ENCODE peak calls at places on chromosomes 1 and 21, in nine cellular contexts. One of them, this sample, is unnamed.

GRCh38 chr1:20281801-20282200 is 8.9 kb upstream of the VWA5B1 start:
- DNase-seq in left ventricle myocardium inferior: no peak
- DNase-seq in glutamatergic neuron: no peak
- DNase-seq in lower leg skin: no peak
- DNase-seq in pancreas: no peak
- DNase-seq in body of pancreas: no peak
- DNase-seq in GM12891: no peak
- DNase-seq in AG08395: peak
- DNase-seq in AG08396: peak
- DNase-seq in this sample: no peak

GRCh38 chr1:179095924-179096323 is 14.1 kb downstream of the TOR3A start:
- DNase-seq in left ventricle myocardium inferior: no peak
- DNase-seq in body of pancreas: no peak
- DNase-seq in glutamatergic neuron: no peak
- DNase-seq in AG08395: no peak
- DNase-seq in GM12891: no peak
- DNase-seq in AG08396: no peak
- DNase-seq in pancreas: no peak
- DNase-seq in lower leg skin: no peak
- DNase-seq in this sample: no peak

GRCh38 chr1:213315571-213315970 is 264.5 kb downstream of the RPS6KC1 start:
- DNase-seq in lower leg skin: no peak
- DNase-seq in left ventricle myocardium inferior: no peak
- DNase-seq in pancreas: no peak
- DNase-seq in glutamatergic neuron: no peak
- DNase-seq in GM12891: no peak
- DNase-seq in body of pancreas: no peak
- DNase-seq in AG08396: no peak
- DNase-seq in AG08395: no peak
- DNase-seq in this sample: no peak

GRCh38 chr1:40806724-40807675 is 23.4 kb downstream of the KCNQ4 start:
- DNase-seq in glutamatergic neuron: no peak
- DNase-seq in left ventricle myocardium inferior: peak
- DNase-seq in AG08395: no peak
- DNase-seq in body of pancreas: no peak
- DNase-seq in GM12891: no peak
- DNase-seq in lower leg skin: no peak
- DNase-seq in AG08396: no peak
- DNase-seq in pancreas: no peak
- DNase-seq in this sample: no peak

GRCh38 chr1:230575886-230576477 is 66.3 kb upstream of the COG2 start:
- DNase-seq in lower leg skin: no peak
- DNase-seq in AG08395: no peak
- DNase-seq in GM12891: no peak
- DNase-seq in pancreas: no peak
- DNase-seq in body of pancreas: no peak
- DNase-seq in AG08396: no peak
- DNase-seq in left ventricle myocardium inferior: no peak
- DNase-seq in glutamatergic neuron: no peak
- DNase-seq in this sample: peak

GRCh38 chr1:108816049-108816882 is 40.6 kb downstream of the AKNAD1 start:
- DNase-seq in AG08396: peak
- DNase-seq in AG08395: peak
- DNase-seq in GM12891: no peak
- DNase-seq in pancreas: peak
- DNase-seq in lower leg skin: peak
- DNase-seq in left ventricle myocardium inferior: peak
- DNase-seq in body of pancreas: peak
- DNase-seq in glutamatergic neuron: peak
- DNase-seq in this sample: no peak

GRCh38 chr1:74731399-74732052 is 1.3 kb downstream of the CRYZ start:
- DNase-seq in glutamatergic neuron: no peak
- DNase-seq in lower leg skin: no peak
- DNase-seq in AG08396: peak
- DNase-seq in pancreas: no peak
- DNase-seq in AG08395: no peak
- DNase-seq in left ventricle myocardium inferior: no peak
- DNase-seq in GM12891: no peak
- DNase-seq in body of pancreas: peak
- DNase-seq in this sample: no peak

GRCh38 chr1:116325922-116326321 is 47.1 kb upstream of the ATP1A1 start:
- DNase-seq in AG08395: no peak
- DNase-seq in GM12891: no peak
- DNase-seq in left ventricle myocardium inferior: no peak
- DNase-seq in pancreas: no peak
- DNase-seq in glutamatergic neuron: no peak
- DNase-seq in AG08396: no peak
- DNase-seq in lower leg skin: no peak
- DNase-seq in body of pancreas: no peak
- DNase-seq in this sample: no peak

GRCh38 chr1:159790237-159790917 is 9.6 kb downstream of the DUSP23 start:
- DNase-seq in GM12891: no peak
- DNase-seq in AG08396: peak
- DNase-seq in left ventricle myocardium inferior: no peak
- DNase-seq in glutamatergic neuron: no peak
- DNase-seq in body of pancreas: peak
- DNase-seq in pancreas: no peak
- DNase-seq in AG08395: peak
- DNase-seq in lower leg skin: no peak
- DNase-seq in this sample: no peak

GRCh38 chr1:28322209-28322608 is 6.6 kb upstream of the MED18 start:
- DNase-seq in AG08395: no peak
- DNase-seq in left ventricle myocardium inferior: no peak
- DNase-seq in glutamatergic neuron: no peak
- DNase-seq in GM12891: no peak
- DNase-seq in AG08396: no peak
- DNase-seq in lower leg skin: no peak
- DNase-seq in body of pancreas: peak
- DNase-seq in pancreas: no peak
- DNase-seq in this sample: no peak

GRCh38 chr1:47568763-47569162 is 130.9 kb downstream of the FOXD2 start:
- DNase-seq in GM12891: no peak
- DNase-seq in body of pancreas: no peak
- DNase-seq in lower leg skin: no peak
- DNase-seq in left ventricle myocardium inferior: no peak
- DNase-seq in glutamatergic neuron: no peak
- DNase-seq in AG08395: peak
- DNase-seq in AG08396: no peak
- DNase-seq in pancreas: no peak
- DNase-seq in this sample: no peak

GRCh38 chr1:212452323-212453155 is 19.8 kb downstream of the NENF start:
- DNase-seq in glutamatergic neuron: no peak
- DNase-seq in body of pancreas: no peak
- DNase-seq in AG08396: peak
- DNase-seq in left ventricle myocardium inferior: peak
- DNase-seq in pancreas: no peak
- DNase-seq in AG08395: peak
- DNase-seq in lower leg skin: peak
- DNase-seq in GM12891: no peak
- DNase-seq in this sample: no peak

GRCh38 chr21:44615881-44616590 is 4.2 kb downstream of the KRTAP10-8 start:
- DNase-seq in body of pancreas: no peak
- DNase-seq in GM12891: no peak
- DNase-seq in glutamatergic neuron: no peak
- DNase-seq in AG08396: no peak
- DNase-seq in AG08395: no peak
- DNase-seq in lower leg skin: no peak
- DNase-seq in left ventricle myocardium inferior: no peak
- DNase-seq in pancreas: no peak
- DNase-seq in this sample: peak

GRCh38 chr1:54404263-54404662 is 1.9 kb downstream of the SSBP3 start:
- DNase-seq in body of pancreas: no peak
- DNase-seq in AG08395: no peak
- DNase-seq in pancreas: no peak
- DNase-seq in GM12891: no peak
- DNase-seq in left ventricle myocardium inferior: no peak
- DNase-seq in AG08396: no peak
- DNase-seq in lower leg skin: no peak
- DNase-seq in glutamatergic neuron: no peak
- DNase-seq in this sample: no peak

GRCh38 chr21:34835526-34835925 is 166.7 kb downstream of the CLIC6 start:
- DNase-seq in AG08396: no peak
- DNase-seq in glutamatergic neuron: no peak
- DNase-seq in left ventricle myocardium inferior: no peak
- DNase-seq in pancreas: no peak
- DNase-seq in AG08395: peak
- DNase-seq in lower leg skin: peak
- DNase-seq in GM12891: no peak
- DNase-seq in body of pancreas: peak
- DNase-seq in this sample: no peak

GRCh38 chr1:168485048-168485447 is 58.7 kb downstream of the XCL2 start:
- DNase-seq in AG08395: no peak
- DNase-seq in glutamatergic neuron: no peak
- DNase-seq in AG08396: no peak
- DNase-seq in pancreas: no peak
- DNase-seq in left ventricle myocardium inferior: no peak
- DNase-seq in GM12891: no peak
- DNase-seq in body of pancreas: no peak
- DNase-seq in lower leg skin: no peak
- DNase-seq in this sample: no peak

GRCh38 chr1:109112056-109112651 is 1.8 kb upstream of the ELAPOR1 start:
- DNase-seq in pancreas: no peak
- DNase-seq in lower leg skin: no peak
- DNase-seq in glutamatergic neuron: no peak
- DNase-seq in AG08395: peak
- DNase-seq in left ventricle myocardium inferior: no peak
- DNase-seq in body of pancreas: no peak
- DNase-seq in GM12891: no peak
- DNase-seq in AG08396: peak
- DNase-seq in this sample: no peak

GRCh38 chr1:64536217-64536835 is 66.4 kb downstream of the CACHD1 start:
- DNase-seq in body of pancreas: peak
- DNase-seq in pancreas: no peak
- DNase-seq in glutamatergic neuron: no peak
- DNase-seq in GM12891: no peak
- DNase-seq in left ventricle myocardium inferior: no peak
- DNase-seq in AG08395: no peak
- DNase-seq in AG08396: no peak
- DNase-seq in lower leg skin: no peak
- DNase-seq in this sample: no peak

GRCh38 chr1:14945132-14946010 is 208.2 kb upstream of the TMEM51 start:
- DNase-seq in AG08395: peak
- DNase-seq in pancreas: no peak
- DNase-seq in AG08396: peak
- DNase-seq in body of pancreas: peak
- DNase-seq in left ventricle myocardium inferior: peak
- DNase-seq in GM12891: no peak
- DNase-seq in glutamatergic neuron: peak
- DNase-seq in lower leg skin: peak
- DNase-seq in this sample: no peak

GRCh38 chr1:181894439-181894859 is 167.1 kb downstream of the ZNF648 start:
- DNase-seq in left ventricle myocardium inferior: no peak
- DNase-seq in AG08395: no peak
- DNase-seq in glutamatergic neuron: no peak
- DNase-seq in GM12891: no peak
- DNase-seq in body of pancreas: no peak
- DNase-seq in pancreas: no peak
- DNase-seq in AG08396: no peak
- DNase-seq in lower leg skin: no peak
- DNase-seq in this sample: no peak

GRCh38 chr1:53195913-53196484 is 625 bp upstream of the CPT2 start:
- DNase-seq in left ventricle myocardium inferior: no peak
- DNase-seq in lower leg skin: no peak
- DNase-seq in GM12891: no peak
- DNase-seq in AG08396: no peak
- DNase-seq in pancreas: no peak
- DNase-seq in body of pancreas: no peak
- DNase-seq in AG08395: no peak
- DNase-seq in glutamatergic neuron: no peak
- DNase-seq in this sample: no peak

This sample was measured in esophagus muscularis mucosa.